ENCODE peak calls at places on chromosomes 6 and 20, in six cellular contexts. One of them, this sample, is unnamed.

GRCh38 chr6:32852844-32853540 is 512 bp downstream of the TAP1 start:
- DNase-seq in endothelial cell: peak
- DNase-seq in AG08395: peak
- DNase-seq in iris pigment epithelial cell: peak
- DNase-seq in AG08396: peak
- DNase-seq in lower leg skin: peak
- DNase-seq in this sample: no peak

GRCh38 chr6:137967689-137968467 is 100.8 kb downstream of the TNFAIP3 start:
- DNase-seq in endothelial cell: no peak
- DNase-seq in AG08395: peak
- DNase-seq in lower leg skin: no peak
- DNase-seq in iris pigment epithelial cell: peak
- DNase-seq in AG08396: no peak
- DNase-seq in this sample: no peak

GRCh38 chr20:57251949-57252348 is 14.5 kb downstream of the BMP7 start:
- DNase-seq in AG08396: no peak
- DNase-seq in AG08395: no peak
- DNase-seq in iris pigment epithelial cell: no peak
- DNase-seq in endothelial cell: no peak
- DNase-seq in lower leg skin: no peak
- DNase-seq in this sample: no peak

GRCh38 chr6:149995971-149996370 is 29.4 kb downstream of the RAET1L start:
- DNase-seq in AG08396: no peak
- DNase-seq in AG08395: no peak
- DNase-seq in iris pigment epithelial cell: no peak
- DNase-seq in endothelial cell: no peak
- DNase-seq in lower leg skin: peak
- DNase-seq in this sample: no peak

GRCh38 chr6:75581231-75581630 is 20.4 kb upstream of the SENP6 start:
- DNase-seq in lower leg skin: no peak
- DNase-seq in AG08395: no peak
- DNase-seq in endothelial cell: no peak
- DNase-seq in iris pigment epithelial cell: no peak
- DNase-seq in AG08396: no peak
- DNase-seq in this sample: no peak

GRCh38 chr6:137904822-137905617 is 38.0 kb downstream of the TNFAIP3 start:
- DNase-seq in AG08395: peak
- DNase-seq in lower leg skin: no peak
- DNase-seq in iris pigment epithelial cell: peak
- DNase-seq in AG08396: no peak
- DNase-seq in endothelial cell: no peak
- DNase-seq in this sample: no peak

GRCh38 chr6:152091851-152092341 is 284.4 kb downstream of the ESR1 start:
- DNase-seq in lower leg skin: no peak
- DNase-seq in iris pigment epithelial cell: peak
- DNase-seq in endothelial cell: no peak
- DNase-seq in AG08395: peak
- DNase-seq in AG08396: no peak
- DNase-seq in this sample: no peak

GRCh38 chr6:29947292-29947980 is 5.1 kb downstream of the HLA-A start:
- DNase-seq in iris pigment epithelial cell: no peak
- DNase-seq in endothelial cell: no peak
- DNase-seq in AG08395: no peak
- DNase-seq in lower leg skin: no peak
- DNase-seq in AG08396: no peak
- DNase-seq in this sample: no peak

GRCh38 chr6:43334466-43335095 is 26.0 kb upstream of the CRIP3 start:
- DNase-seq in AG08396: peak
- DNase-seq in lower leg skin: no peak
- DNase-seq in AG08395: peak
- DNase-seq in endothelial cell: peak
- DNase-seq in iris pigment epithelial cell: peak
- DNase-seq in this sample: peak

GRCh38 chr6:152271681-152272464 is 365.3 kb downstream of the SYNE1 start:
- DNase-seq in AG08396: peak
- DNase-seq in iris pigment epithelial cell: peak
- DNase-seq in AG08395: peak
- DNase-seq in endothelial cell: no peak
- DNase-seq in lower leg skin: no peak
- DNase-seq in this sample: peak

GRCh38 chr20:47412073-47412472 is 55.6 kb upstream of the ZMYND8 start:
- DNase-seq in AG08396: no peak
- DNase-seq in AG08395: no peak
- DNase-seq in lower leg skin: no peak
- DNase-seq in endothelial cell: no peak
- DNase-seq in iris pigment epithelial cell: no peak
- DNase-seq in this sample: no peak

GRCh38 chr6:159852877-159853276 is 37.9 kb upstream of the MAS1 start:
- DNase-seq in AG08396: no peak
- DNase-seq in lower leg skin: no peak
- DNase-seq in iris pigment epithelial cell: no peak
- DNase-seq in endothelial cell: no peak
- DNase-seq in AG08395: peak
- DNase-seq in this sample: no peak

GRCh38 chr6:141117869-141118268 is 1014.9 kb upstream of the GJE1 start:
- DNase-seq in AG08395: no peak
- DNase-seq in AG08396: no peak
- DNase-seq in endothelial cell: no peak
- DNase-seq in lower leg skin: no peak
- DNase-seq in iris pigment epithelial cell: peak
- DNase-seq in this sample: no peak

GRCh38 chr20:13121840-13122515 is 99.1 kb upstream of the ISM1 start:
- DNase-seq in lower leg skin: no peak
- DNase-seq in AG08395: no peak
- DNase-seq in iris pigment epithelial cell: no peak
- DNase-seq in AG08396: no peak
- DNase-seq in endothelial cell: no peak
- DNase-seq in this sample: no peak

GRCh38 chr20:36728986-36729385 is 16.9 kb downstream of the NDRG3 start:
- DNase-seq in endothelial cell: no peak
- DNase-seq in AG08396: no peak
- DNase-seq in lower leg skin: no peak
- DNase-seq in AG08395: no peak
- DNase-seq in iris pigment epithelial cell: peak
- DNase-seq in this sample: peak